ENCODE peak calls at places on chromosomes 3 and 15, in six cellular contexts. K, Z, S, Y, O and D are unnamed samples.

GRCh38 chr3:64251019-64251418 is 25.8 kb upstream of the PRICKLE2 start:
- DNase-seq in K (no peak), S (no peak), Z (no peak), O (no peak), Y (no peak), D (no peak)

GRCh38 chr15:42704492-42704926 is 32.4 kb downstream of the CDAN1 start:
- DNase-seq in Y (peak), Z (peak), S (peak), O (peak), K (peak), D (peak)

GRCh38 chr3:38327335-38328009 is 19.1 kb upstream of the XYLB start:
- DNase-seq in Z (no peak), Y (no peak), S (peak), K (peak), O (no peak), D (no peak)

GRCh38 chr15:52440414-52440813 is 88.3 kb downstream of the MYO5A start:
- DNase-seq in Y (peak), K (peak), O (no peak), S (peak), Z (no peak), D (no peak)

GRCh38 chr3:114608293-114608692 is 314.5 kb downstream of the TIGIT start:
- DNase-seq in Y (no peak), Z (no peak), S (peak), K (peak), O (no peak), D (no peak)

GRCh38 chr3:18758047-18758704 is 333.0 kb upstream of the SATB1 start:
- DNase-seq in S (peak), Z (no peak), K (peak), O (no peak), Y (no peak), D (peak)

GRCh38 chr3:39202094-39202493 is 9.7 kb upstream of the XIRP1 start:
- DNase-seq in S (no peak), O (no peak), Z (no peak), K (no peak), Y (no peak), D (no peak)

GRCh38 chr3:66582721-66583141 is 81.9 kb upstream of the LRIG1 start:
- DNase-seq in Z (peak), K (no peak), O (no peak), Y (peak), S (peak), D (no peak)

GRCh38 chr15:64635486-64635815 is 139.9 kb downstream of the RBPMS2 start:
- DNase-seq in Y (no peak), Z (no peak), S (peak), O (no peak), K (peak), D (peak)

GRCh38 chr3:47781326-47781684 is 388 bp downstream of the SMARCC1 start:
- DNase-seq in Z (peak), O (peak), K (no peak), S (peak), Y (peak), D (peak)

GRCh38 chr3:46925585-46925934 is 48.0 kb downstream of the PTH1R start:
- DNase-seq in Y (no peak), K (no peak), O (no peak), S (no peak), Z (no peak), D (no peak)

GRCh38 chr3:23019596-23020300 is 183.4 kb upstream of the UBE2E2 start:
- DNase-seq in O (no peak), Z (no peak), K (no peak), Y (no peak), S (no peak), D (no peak)

GRCh38 chr3:14223595-14223994 is 45.0 kb downstream of the LSM3 start:
- DNase-seq in K (no peak), S (no peak), Y (no peak), O (no peak), Z (no peak), D (no peak)

GRCh38 chr15:92011611-92012367 is 158.3 kb downstream of the SLCO3A1 start:
- DNase-seq in Y (peak), O (no peak), S (peak), K (peak), Z (no peak), D (no peak)

GRCh38 chr15:93312891-93313486 is 224.0 kb upstream of the RGMA start:
- DNase-seq in S (no peak), K (no peak), Z (no peak), Y (no peak), O (no peak), D (no peak)

GRCh38 chr3:52838561-52839267 is 3.9 kb upstream of the MUSTN1 start:
- DNase-seq in K (no peak), O (no peak), Z (no peak), Y (no peak), S (no peak), D (no peak)

GRCh38 chr3:185309309-185309708 is 53.6 kb upstream of the MAP3K13 start:
- DNase-seq in S (no peak), Z (no peak), O (no peak), K (no peak), Y (no peak), D (no peak)

GRCh38 chr3:126267169-126267975 is 87.0 kb upstream of the ALDH1L1 start:
- DNase-seq in S (peak), Y (no peak), Z (no peak), K (peak), O (peak), D (no peak)

GRCh38 chr3:30751610-30752299 is 142.7 kb downstream of the GADL1 start:
- DNase-seq in K (peak), Z (peak), Y (peak), S (peak), O (peak), D (peak)

GRCh38 chr3:193157051-193157450 is 84.0 kb upstream of the PLAAT1 start:
- DNase-seq in O (no peak), S (no peak), Y (no peak), K (no peak), Z (no peak), D (no peak)

GRCh38 chr15:77653832-77654480 is 21.2 kb upstream of the LINGO1 start:
- DNase-seq in Z (no peak), O (no peak), Y (no peak), S (no peak), K (no peak), D (no peak)

GRCh38 chr3:157220211-157220610 is 60.3 kb upstream of the CCNL1 start:
- DNase-seq in Z (no peak), K (no peak), Y (no peak), S (no peak), O (no peak), D (no peak)